ENCODE peak calls at places on chromosome 12, in nine cellular contexts. R, E, D, W, V, M, B, T and O are unnamed samples.

GRCh38 chr12:123250471-123251383 is 17.5 kb downstream of the MTRFR start:
- DNase-seq in R (peak), D (peak), M (peak), W (peak), E (no peak), T (peak), B (no peak), V (no peak), O (no peak)

GRCh38 chr12:98399532-98399931 is 115.9 kb upstream of the TMPO start:
- DNase-seq in T (peak), E (peak), D (peak), W (peak), R (peak), B (no peak), M (peak), V (no peak), O (no peak)

GRCh38 chr12:10213168-10214130 is 772 bp downstream of the GABARAPL1 start:
- DNase-seq in R (peak), D (peak), T (peak), V (peak), E (peak), B (peak), W (peak), M (peak), O (peak)

GRCh38 chr12:48004941-48005749 is 869 bp upstream of the COL2A1 start:
- DNase-seq in R (no peak), V (no peak), M (peak), E (no peak), W (no peak), T (no peak), B (no peak), D (no peak), O (no peak)

GRCh38 chr12:89179983-89180382 is 172.3 kb downstream of the DUSP6 start:
- DNase-seq in T (peak), E (no peak), B (no peak), D (no peak), V (peak), W (peak), M (no peak), R (no peak), O (no peak)

GRCh38 chr12:68455676-68456345 is 123.6 kb upstream of the MDM1 start:
- DNase-seq in M (no peak), W (no peak), R (no peak), T (no peak), V (no peak), B (no peak), E (peak), D (no peak), O (no peak)

GRCh38 chr12:48351022-48351708 is 446 bp upstream of the ZNF641 start:
- DNase-seq in E (no peak), V (peak), T (peak), B (peak), D (no peak), W (peak), M (no peak), R (peak), O (no peak)

GRCh38 chr12:80412343-80412953 is 31.6 kb upstream of the PTPRQ start:
- DNase-seq in V (no peak), R (peak), M (no peak), W (peak), E (no peak), D (peak), T (peak), B (no peak), O (no peak)

GRCh38 chr12:127284870-127285431 is 982.0 kb upstream of the TMEM132C start:
- DNase-seq in D (no peak), E (no peak), B (no peak), W (no peak), T (no peak), R (no peak), M (no peak), V (no peak), O (no peak)

GRCh38 chr12:104694711-104695110 is 238.0 kb downstream of the CHST11 start:
- DNase-seq in D (no peak), E (no peak), T (no peak), M (peak), B (no peak), R (no peak), V (no peak), W (no peak), O (no peak)

GRCh38 chr12:6363330-6364036 is 11.9 kb downstream of the SCNN1A start:
- DNase-seq in M (peak), D (peak), W (peak), V (peak), R (peak), T (peak), E (peak), B (no peak), O (peak)

GRCh38 chr12:119839201-119839600 is 37.9 kb downstream of the CIT start:
- DNase-seq in B (no peak), T (no peak), W (no peak), M (no peak), R (no peak), D (no peak), E (no peak), V (no peak), O (no peak)

GRCh38 chr12:119838781-119839180 is 38.3 kb downstream of the CIT start:
- DNase-seq in E (no peak), M (no peak), T (no peak), V (no peak), D (no peak), R (no peak), B (no peak), W (no peak), O (no peak)

GRCh38 chr12:119840617-119841016 is 36.5 kb downstream of the CIT start:
- DNase-seq in T (no peak), W (no peak), V (no peak), D (no peak), B (no peak), R (no peak), M (no peak), E (no peak), O (no peak)

GRCh38 chr12:119829439-119829838 is 47.7 kb downstream of the CIT start:
- DNase-seq in D (no peak), V (no peak), B (no peak), E (no peak), M (no peak), T (no peak), W (no peak), R (no peak), O (no peak)

GRCh38 chr12:119835068-119835467 is 42.1 kb downstream of the CIT start:
- DNase-seq in E (no peak), D (no peak), T (no peak), B (no peak), W (no peak), V (no peak), M (peak), R (peak), O (no peak)
- TF ChIP-seq CTCF in E (no peak), D (no peak), T (no peak), B (no peak), W (no peak), V (no peak), M (peak), R (peak), O (no peak)

DNA sequence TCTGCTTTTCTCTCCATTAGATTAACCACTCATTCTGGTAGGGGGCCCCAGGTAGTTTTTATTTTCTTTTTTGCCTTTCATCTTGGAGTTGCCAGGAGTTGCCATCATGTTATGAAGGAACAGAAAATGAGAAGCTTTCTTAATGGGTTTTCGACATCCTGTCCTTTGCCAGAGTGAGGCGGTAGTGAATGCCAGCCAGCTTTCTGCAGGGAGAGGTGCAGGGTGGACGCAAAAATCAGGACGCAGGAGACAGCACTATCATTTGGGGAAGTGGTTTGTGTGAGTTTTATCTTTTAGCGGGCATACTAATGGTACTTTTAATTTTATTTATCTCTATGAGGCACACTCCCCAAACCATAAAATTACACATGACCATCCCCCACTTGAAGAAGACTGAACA is 1.7 kb downstream of the RASSF8 start:
- DNase-seq in E (no peak), D (no peak), V (peak), W (no peak), R (no peak), T (peak), B (no peak), M (peak), O (no peak)
- TF ChIP-seq CTCF in E (no peak), D (no peak), V (no peak), W (no peak), R (no peak), T (no peak), B (no peak), M (peak), O (no peak)

GRCh38 chr12:117590999-117591398 is 229.6 kb upstream of the NOS1 start:
- DNase-seq in M (no peak), T (no peak), E (no peak), V (no peak), B (no peak), R (no peak), D (no peak), W (no peak), O (no peak)
- TF ChIP-seq CTCF in M (peak), T (no peak), E (no peak), V (no peak), B (no peak), R (no peak), D (no peak), W (no peak), O (no peak)

GRCh38 chr12:52321433-52321832 is 235 bp upstream of the KRT83 start:
- DNase-seq in D (no peak), V (no peak), W (no peak), T (no peak), M (no peak), B (peak), E (no peak), R (no peak), O (no peak)

GRCh38 chr12:52324068-52324444 is 2.9 kb upstream of the KRT83 start:
- DNase-seq in B (peak), R (no peak), V (no peak), D (no peak), W (no peak), E (no peak), T (no peak), M (no peak), O (no peak)

GRCh38 chr12:52320784-52321400 is at the start of gene KRT83:
- DNase-seq in D (no peak), V (no peak), R (no peak), M (no peak), W (no peak), T (no peak), B (peak), E (no peak), O (no peak)

GRCh38 chr12:52323416-52324067 is 2.3 kb upstream of the KRT83 start:
- DNase-seq in W (no peak), M (no peak), E (no peak), D (no peak), R (no peak), V (no peak), T (no peak), B (peak), O (no peak)

GRCh38 chr12:52323001-52323400 is 1.8 kb upstream of the KRT83 start:
- DNase-seq in D (no peak), M (no peak), B (peak), V (no peak), W (no peak), T (no peak), E (no peak), R (no peak), O (no peak)
- TF ChIP-seq CTCF in D (no peak), M (no peak), B (no peak), V (no peak), W (no peak), T (no peak), E (no peak), R (no peak), O (no peak)

DNA sequence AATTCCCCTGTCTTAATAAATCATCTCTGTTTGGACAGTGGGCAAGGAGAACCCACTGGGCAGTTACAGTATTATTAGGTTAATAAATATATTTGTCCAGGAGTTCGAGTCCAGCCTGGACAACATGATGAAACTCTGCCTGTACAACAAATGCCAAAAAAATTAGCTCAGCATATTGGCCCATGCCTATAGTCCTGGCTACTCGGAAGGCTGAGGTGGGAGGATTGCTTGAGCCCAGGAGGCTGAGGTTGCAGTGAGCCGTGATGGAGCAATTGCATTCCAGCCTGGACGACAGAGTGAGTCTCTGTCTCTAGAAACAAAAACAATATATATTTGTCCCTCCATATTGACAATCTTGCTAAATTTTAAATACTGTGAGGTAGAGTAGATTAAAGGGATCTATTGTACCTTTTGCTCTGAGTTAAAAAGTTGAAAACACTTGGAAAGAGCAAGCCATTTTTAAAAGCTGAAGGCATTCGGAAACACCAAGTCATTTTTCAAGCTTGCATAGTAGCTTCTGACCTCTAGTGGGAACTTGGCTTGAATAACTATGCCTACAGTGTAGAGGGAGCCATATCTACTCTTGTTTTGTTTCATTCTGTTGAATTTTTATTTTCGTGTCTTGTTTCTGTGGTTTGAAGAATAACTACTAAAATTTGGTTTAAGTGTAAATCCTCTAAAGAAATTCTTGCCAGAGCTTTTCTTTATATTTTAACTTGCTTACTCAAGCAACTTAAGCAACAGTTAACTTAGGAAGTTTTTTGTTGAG is 14.6 kb upstream of the EEA1 start:
- DNase-seq in B (no peak), M (no peak), E (no peak), V (no peak), T (no peak), W (no peak), R (no peak), D (no peak), O (no peak)
- TF ChIP-seq CTCF in B (no peak), M (peak), E (no peak), V (no peak), T (no peak), W (no peak), R (peak), D (peak), O (no peak)